ENCODE peak calls at places on chromosomes 16 and 17, in six cellular contexts. E is GM23248, R is neural progenitor cell, H is tibial artery, G is dorsolateral prefrontal cortex, C is GM12878. T is an unnamed sample.

GRCh38 chr17:40303009-40303657 is 5.8 kb upstream of the RARA start:
- DNase-seq in G (no peak), R (peak), H (no peak), C (no peak), E (peak), T (no peak)

GRCh38 chr16:25065899-25066298 is 45.6 kb upstream of the LCMT1 start:
- DNase-seq in G (no peak), E (no peak), C (no peak), R (no peak), H (no peak), T (no peak)

GRCh38 chr16:19062706-19063105 is 4.7 kb upstream of the COQ7 start:
- DNase-seq in R (no peak), H (no peak), E (no peak), G (no peak), C (no peak), T (no peak)

GRCh38 chr16:17318200-17318599 is 152.6 kb downstream of the XYLT1 start:
- DNase-seq in G (no peak), H (no peak), R (no peak), C (no peak), E (peak), T (no peak)

GRCh38 chr17:4557626-4558310 is 2.6 kb upstream of the MYBBP1A start:
- DNase-seq in G (no peak), C (no peak), R (no peak), H (no peak), E (no peak), T (no peak)

GRCh38 chr16:54443352-54443751 is 156.8 kb upstream of the IRX3 start:
- DNase-seq in R (no peak), H (no peak), E (no peak), G (no peak), C (no peak), T (no peak)

GRCh38 chr17:63689479-63689878 is 10.4 kb downstream of the LIMD2 start:
- DNase-seq in H (no peak), G (no peak), C (no peak), R (no peak), E (no peak), T (no peak)

GRCh38 chr17:76130473-76130872 is 10.6 kb downstream of the FOXJ1 start:
- DNase-seq in R (no peak), H (no peak), G (no peak), E (no peak), C (no peak), T (no peak)

GRCh38 chr16:82061861-82062525 is 26.9 kb downstream of the HSD17B2 start:
- DNase-seq in H (no peak), E (peak), R (peak), C (no peak), G (no peak), T (no peak)

GRCh38 chr17:40373324-40373723 is 8.8 kb upstream of the GJD3 start:
- DNase-seq in E (peak), G (no peak), H (no peak), C (no peak), R (no peak), T (no peak)

GRCh38 chr16:66369055-66369592 is 2.6 kb downstream of the CDH5 start:
- DNase-seq in E (peak), C (no peak), G (no peak), H (no peak), R (no peak), T (no peak)

GRCh38 chr16:27538508-27538907 is 11.2 kb downstream of the GTF3C1 start:
- DNase-seq in E (no peak), H (no peak), R (no peak), C (no peak), G (no peak), T (no peak)

GRCh38 chr17:57988301-57989010 is 402 bp upstream of the VEZF1 start:
- DNase-seq in G (peak), E (peak), H (peak), C (no peak), R (no peak), T (peak)

GRCh38 chr17:57991537-57991936 is 3.5 kb upstream of the VEZF1 start:
- DNase-seq in C (no peak), H (no peak), G (no peak), R (no peak), E (no peak), T (no peak)

GRCh38 chr17:57987582-57988300 is at the start of gene VEZF1:
- DNase-seq in H (peak), C (no peak), G (peak), R (peak), E (peak), T (peak)

GRCh38 chr17:57989011-57989345 is 924 bp upstream of the VEZF1 start:
- DNase-seq in G (no peak), C (no peak), H (peak), E (peak), R (peak), T (no peak)

GRCh38 chr17:57990037-57990436 is 2.0 kb upstream of the VEZF1 start:
- DNase-seq in R (no peak), C (no peak), H (no peak), E (no peak), G (no peak), T (no peak)
- H3K27ac ChIP-seq in R (no peak), C (no peak), H (no peak), E (no peak), G (no peak), T (no peak)

DNA sequence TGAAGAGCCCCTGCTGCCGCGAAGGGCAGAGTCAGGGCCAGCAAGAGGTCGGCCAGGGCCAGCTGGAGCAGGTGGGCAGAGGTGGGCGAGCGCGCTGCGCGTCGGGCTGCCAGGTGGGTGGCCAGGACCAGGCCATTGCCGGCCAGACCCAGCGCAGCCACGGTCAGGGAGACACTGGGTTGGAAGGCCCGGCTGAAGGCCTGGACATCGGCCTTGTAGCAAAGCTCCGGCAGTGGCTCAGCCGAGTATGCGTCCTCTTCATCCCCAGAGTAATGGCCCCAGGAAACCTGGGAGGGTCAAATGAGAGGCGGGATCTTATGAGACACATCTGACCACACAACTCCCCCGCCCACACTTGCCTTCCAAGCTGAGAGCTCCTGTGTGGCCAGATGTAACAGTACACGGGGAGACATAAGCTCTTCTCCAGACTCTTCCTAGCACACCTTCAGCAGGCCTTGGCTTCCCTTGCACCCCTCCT is 1.3 kb downstream of the CCR10 start:
- DNase-seq in E (no peak), H (peak), R (no peak), G (no peak), C (no peak), T (no peak)
- H3K27ac ChIP-seq in E (peak), H (peak), R (no peak), G (peak), C (peak), T (peak)

GRCh38 chr16:14509675-14510132 is 120.4 kb downstream of the PARN start:
- DNase-seq in R (peak), H (no peak), E (peak), G (no peak), C (no peak), T (no peak)
- H3K27ac ChIP-seq in R (no peak), H (no peak), E (peak), G (no peak), C (no peak), T (no peak)

GRCh38 chr16:11711662-11712061 is 31.0 kb downstream of the TXNDC11 start:
- DNase-seq in R (no peak), C (no peak), H (no peak), G (no peak), E (no peak), T (no peak)

GRCh38 chr16:11706180-11706742 is 36.4 kb downstream of the TXNDC11 start:
- DNase-seq in C (no peak), R (no peak), E (peak), G (peak), H (no peak), T (peak)

GRCh38 chr16:11707679-11708197 is 34.9 kb downstream of the TXNDC11 start:
- DNase-seq in H (no peak), E (no peak), G (no peak), R (no peak), C (no peak), T (no peak)

GRCh38 chr16:11705311-11705710 is 37.1 kb downstream of the SNN start:
- DNase-seq in C (no peak), R (no peak), E (no peak), G (no peak), H (no peak), T (no peak)

GRCh38 chr16:11708421-11708820 is 34.2 kb downstream of the TXNDC11 start:
- DNase-seq in R (no peak), E (peak), G (no peak), H (no peak), C (no peak), T (no peak)
- H3K27ac ChIP-seq in R (no peak), E (peak), G (no peak), H (no peak), C (no peak), T (no peak)